ENCODE peak calls at places on chromosomes 7 and 10, in nine cellular contexts. S, X, J, G, T, A, Y, P and H are unnamed samples.

GRCh38 chr7:135208417-135208793 is 2.9 kb downstream of the WDR91 start:
- DNase-seq in S (no peak), G (no peak), T (no peak), Y (no peak), A (no peak), X (no peak), J (no peak), P (no peak), H (no peak)

GRCh38 chr7:28802450-28802849 is 155.7 kb downstream of the TRIL start:
- DNase-seq in J (no peak), Y (no peak), G (no peak), T (no peak), P (no peak), A (no peak), S (no peak), X (no peak), H (no peak)

GRCh38 chr7:2151235-2151634 is 81.5 kb downstream of the MAD1L1 start:
- DNase-seq in G (no peak), J (no peak), P (no peak), A (no peak), T (no peak), Y (no peak), X (no peak), S (peak; percentile 39), H (no peak)

GRCh38 chr10:21396889-21397288 is 128.6 kb downstream of the SKIDA1 start:
- DNase-seq in P (peak; percentile 13), Y (no peak), A (no peak), J (no peak), T (no peak), G (no peak), X (no peak), S (no peak), H (no peak)

GRCh38 chr10:12048547-12048946 is 5.9 kb upstream of the UPF2 start:
- DNase-seq in S (no peak), X (no peak), A (no peak), P (no peak), Y (no peak), J (no peak), T (no peak), G (no peak), H (no peak)

GRCh38 chr10:102982281-102982680 is 64.2 kb downstream of the CNNM2 start:
- DNase-seq in T (no peak), G (no peak), P (no peak), S (no peak), Y (no peak), J (no peak), X (no peak), A (no peak), H (no peak)

GRCh38 chr7:8125680-8126444 is 136.1 kb downstream of the ICA1 start:
- DNase-seq in X (peak; percentile 74), J (no peak), S (no peak), G (no peak), Y (peak; percentile 68), T (no peak), A (peak; percentile 26), P (no peak), H (peak; percentile 56)

GRCh38 chr10:7056216-7056615 is 354.6 kb downstream of the SFMBT2 start:
- DNase-seq in S (no peak), G (no peak), T (no peak), J (no peak), A (no peak), Y (no peak), X (no peak), P (no peak), H (no peak)

GRCh38 chr10:119190954-119191619 is 12.5 kb upstream of the PRDX3 start:
- DNase-seq in G (no peak), S (no peak), J (no peak), A (no peak), Y (no peak), T (no peak), X (no peak), P (no peak), H (no peak)

GRCh38 chr10:51048792-51049191 is 25.5 kb upstream of the PRKG1 start:
- DNase-seq in A (no peak), P (no peak), J (no peak), S (no peak), Y (no peak), X (no peak), G (no peak), T (no peak), H (no peak)

GRCh38 chr10:120975072-120975910 is 124.1 kb downstream of the WDR11 start:
- DNase-seq in T (no peak), Y (no peak), A (peak; percentile 35), X (no peak), G (no peak), S (no peak), J (no peak), P (no peak), H (no peak)

GRCh38 chr10:5456563-5456962 is 42.8 kb downstream of the CALML5 start:
- DNase-seq in A (no peak), T (no peak), Y (no peak), P (no peak), S (no peak), G (no peak), J (no peak), X (no peak), H (no peak)

GRCh38 chr7:110573862-110574528 is 516.9 kb upstream of the LRRN3 start:
- DNase-seq in Y (no peak), P (no peak), T (peak; percentile 30), A (no peak), G (peak; percentile 77), S (no peak), J (no peak), X (no peak), H (no peak)

GRCh38 chr7:26061340-26062239 is 90.4 kb upstream of the NFE2L3 start:
- DNase-seq in A (peak; percentile 84), S (peak; percentile 41), Y (peak; percentile 61), X (peak; percentile 53), J (no peak), G (peak; percentile 56), T (peak; percentile 9), P (peak; percentile 49), H (peak; percentile 68)

DNA sequence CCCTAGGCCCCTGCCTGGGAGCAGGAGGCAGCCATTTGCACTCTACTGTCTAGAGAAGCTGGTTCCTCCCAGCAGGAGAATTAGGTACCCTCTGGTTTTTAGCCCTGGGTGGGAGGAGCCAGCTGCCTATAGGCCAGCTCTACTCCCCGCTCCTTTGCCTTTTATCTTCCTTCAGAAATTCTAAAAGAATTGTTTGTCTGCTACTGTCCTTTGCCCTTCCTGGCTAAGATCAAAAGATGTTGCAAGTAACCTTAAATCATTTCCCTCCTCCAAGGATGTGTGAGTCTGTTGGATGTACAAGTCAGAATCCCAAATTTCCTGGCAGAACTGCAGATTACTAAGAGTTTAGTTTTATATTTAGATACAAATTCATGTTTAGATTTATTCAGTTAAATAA is 30.2 kb upstream of the SH2D4B start:
- DNase-seq in S (no peak), Y (no peak), A (no peak), P (no peak), J (no peak), X (no peak), G (no peak), T (no peak), H (no peak)
- H3K4me3 ChIP-seq in S (no peak overlapping the region), Y (no peak overlapping the region), A (no peak overlapping the region), P (no peak overlapping the region), J (no peak overlapping the region), X (no peak overlapping the region), G (no peak overlapping the region), T (no peak overlapping the region), H (no peak overlapping the region)

GRCh38 chr10:86970887-86971145 is 2.5 kb downstream of the ADIRF start:
- DNase-seq in G (no peak), X (no peak), P (no peak), T (no peak), J (no peak), S (no peak), Y (no peak), A (no peak), H (no peak)

GRCh38 chr10:86971146-86971991 is 3.1 kb downstream of the ADIRF start:
- DNase-seq in X (peak; percentile 86), P (peak; percentile 73), S (peak; percentile 87), J (peak; percentile 97), Y (peak; percentile 88), T (peak; percentile 90), A (peak; percentile 96), G (peak; percentile 75), H (peak; percentile 91)

GRCh38 chr10:86969421-86970041 is 1.2 kb downstream of the ADIRF start:
- DNase-seq in J (no peak), T (peak; percentile 53), G (no peak), X (no peak), P (peak; percentile 56), A (no peak), Y (no peak), S (peak; percentile 20), H (no peak)

GRCh38 chr10:86968994-86969355 is 693 bp downstream of the ADIRF start:
- DNase-seq in T (no peak), X (no peak), S (peak; percentile 19), A (peak; percentile 35), J (no peak), G (no peak), P (no peak), Y (no peak), H (no peak)

GRCh38 chr10:86970152-86970886 is 2.0 kb downstream of the ADIRF start:
- DNase-seq in A (peak; percentile 82), T (peak; percentile 81), J (peak; percentile 87), Y (no peak), X (no peak), S (peak; percentile 88), P (no peak), G (no peak), H (peak; percentile 85)
- H3K4me3 ChIP-seq in A (peak overlapping the region; percentile 74), T (peak overlapping the region; percentile 71), J (peak overlapping the region; percentile 55), Y (peak overlapping the region; percentile 57), X (peak overlapping the region; percentile 71), S (peak overlapping the region; percentile 75), P (peak overlapping the region; percentile 47), G (peak overlapping the region; percentile 66), H (peak overlapping the region; percentile 74)

DNA sequence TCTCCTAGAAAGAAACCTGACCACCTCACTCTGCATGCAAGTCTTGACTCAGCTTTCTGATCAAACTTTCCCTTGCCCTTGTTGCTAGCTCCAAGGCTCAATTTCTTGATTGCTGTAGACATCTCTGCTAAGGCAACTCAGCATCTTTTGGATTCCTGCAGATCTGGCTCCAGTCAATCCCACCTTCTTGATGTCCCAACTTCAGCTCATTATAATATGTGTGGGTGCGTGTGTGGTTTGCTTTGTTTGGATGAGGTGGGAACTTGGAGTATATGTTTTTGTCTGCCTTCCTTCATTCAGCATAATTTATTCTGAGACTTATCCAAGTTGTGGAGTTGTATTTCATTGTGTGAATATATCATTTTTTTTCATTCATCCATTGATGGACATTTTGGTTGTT is 364.8 kb upstream of the IGFBP3 start:
- DNase-seq in T (no peak), J (no peak), A (no peak), Y (no peak), G (no peak), S (no peak), P (no peak), X (no peak), H (no peak)
- H3K4me3 ChIP-seq in T (no peak overlapping the region), J (no peak overlapping the region), A (no peak overlapping the region), Y (no peak overlapping the region), G (no peak overlapping the region), S (no peak overlapping the region), P (no peak overlapping the region), X (no peak overlapping the region), H (no peak overlapping the region)

DNA sequence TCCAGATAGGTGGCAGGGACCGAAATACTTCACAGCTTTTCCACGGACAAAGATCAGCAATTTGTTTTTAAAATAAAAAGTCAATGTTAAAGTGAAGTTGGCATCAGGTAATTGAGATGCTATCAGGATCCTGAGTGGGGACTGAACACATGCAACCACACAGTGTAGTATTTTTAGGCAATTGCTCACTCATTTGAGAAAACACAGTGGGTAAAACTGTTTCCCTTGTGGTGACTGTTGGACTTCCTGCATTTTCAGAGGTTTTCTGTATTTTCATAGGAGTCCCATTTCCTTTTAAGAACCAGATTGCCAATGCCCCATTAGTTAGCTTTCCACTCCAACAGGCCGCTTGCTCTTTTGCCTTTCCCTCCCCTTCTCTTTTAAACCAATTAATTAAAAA is 159.5 kb upstream of the ZNF32 start:
- DNase-seq in P (peak; percentile 17), A (no peak), G (no peak), S (no peak), J (no peak), X (no peak), Y (no peak), T (peak; percentile 7), H (no peak)
- H3K4me3 ChIP-seq in P (no peak overlapping the region), A (no peak overlapping the region), G (no peak overlapping the region), S (no peak overlapping the region), J (no peak overlapping the region), X (no peak overlapping the region), Y (no peak overlapping the region), T (no peak overlapping the region), H (no peak overlapping the region)